ENCODE peak calls at places on chromosomes 11 and 22, in seven cellular contexts. D is GF-D8; L is RCC 7860; R is M059J; T is NAMALWA; Y is CD4-positive, alpha-beta T cell; K is Calu3. S is an unnamed sample.

GRCh38 chr11:9862981-9863380 is 199.1 kb downstream of the SWAP70 start:
- DNase-seq in D (no peak), L (no peak), R (peak), T (no peak), Y (no peak), K (no peak), S (no peak)

GRCh38 chr11:104319396-104319795 is 155.4 kb upstream of the PDGFD start:
- DNase-seq in D (no peak), L (no peak), R (peak), T (no peak), Y (no peak), K (no peak), S (no peak)

GRCh38 chr11:44899959-44900358 is 50.7 kb downstream of the TP53I11 start:
- DNase-seq in D (no peak), L (no peak), R (peak), T (peak), Y (no peak), K (peak), S (no peak)

GRCh38 chr22:19884954-19885751 is 30.5 kb upstream of the GNB1L start:
- DNase-seq in D (no peak), L (no peak), R (no peak), T (no peak), Y (no peak), K (no peak), S (no peak)

GRCh38 chr11:60658409-60658808 is 41.0 kb upstream of the MS4A8 start:
- DNase-seq in D (no peak), L (no peak), R (no peak), T (no peak), Y (no peak), K (no peak), S (no peak)

GRCh38 chr11:108629274-108629673 is 35.6 kb upstream of the DDX10 start:
- DNase-seq in D (no peak), L (no peak), R (no peak), T (no peak), Y (no peak), K (no peak), S (no peak)

GRCh38 chr11:74253361-74253760 is 58.1 kb downstream of the P4HA3 start:
- DNase-seq in D (no peak), L (no peak), R (no peak), T (no peak), Y (no peak), K (no peak), S (no peak)

GRCh38 chr11:15742626-15743243 is 613.6 kb downstream of the SOX6 start:
- DNase-seq in D (no peak), L (no peak), R (no peak), T (no peak), Y (no peak), K (no peak), S (peak)

GRCh38 chr11:46222485-46223251 is 54.8 kb upstream of the CREB3L1 start:
- DNase-seq in D (no peak), L (no peak), R (peak), T (no peak), Y (no peak), K (no peak), S (no peak)

GRCh38 chr22:50469377-50470305 is 5.2 kb downstream of the SBF1 start:
- DNase-seq in D (peak), L (peak), R (peak), T (peak), Y (peak), K (peak), S (no peak)

GRCh38 chr11:119223856-119224255 is 17.7 kb downstream of the CBL start:
- DNase-seq in D (no peak), L (no peak), R (peak), T (no peak), Y (no peak), K (no peak), S (no peak)

GRCh38 chr11:20363500-20364411 is at the start of gene HTATIP2:
- DNase-seq in D (no peak), L (no peak), R (peak), T (peak), Y (peak), K (peak), S (peak)

GRCh38 chr11:16484434-16484833 is 128.1 kb upstream of the SOX6 start:
- DNase-seq in D (no peak), L (no peak), R (no peak), T (no peak), Y (no peak), K (no peak), S (no peak)

GRCh38 chr22:49628351-49629023 is 199.2 kb downstream of the BRD1 start:
- DNase-seq in D (no peak), L (no peak), R (no peak), T (no peak), Y (no peak), K (no peak), S (peak)

GRCh38 chr22:44361391-44362126 is 48.8 kb upstream of the SHISAL1 start:
- DNase-seq in D (no peak), L (no peak), R (no peak), T (no peak), Y (no peak), K (peak), S (no peak)

GRCh38 chr22:37356922-37357321 is 70.4 kb downstream of the ELFN2 start:
- DNase-seq in D (no peak), L (no peak), R (no peak), T (no peak), Y (no peak), K (no peak), S (no peak)

GRCh38 chr22:46267431-46268279 is at the start of gene TTC38:
- DNase-seq in D (peak), L (peak), R (peak), T (peak), Y (peak), K (peak), S (peak)

GRCh38 chr11:77590194-77590591 is 440 bp downstream of the AQP11 start:
- DNase-seq in D (no peak), L (no peak), R (peak), T (no peak), Y (no peak), K (peak), S (no peak)

GRCh38 chr11:128522943-128523518 is 64.3 kb downstream of the ETS1 start:
- DNase-seq in D (no peak), L (no peak), R (peak), T (peak), Y (peak), K (no peak), S (no peak)

GRCh38 chr22:22923379-22923778 is 35.8 kb downstream of the IGLL5 start:
- DNase-seq in D (no peak), L (no peak), R (no peak), T (no peak), Y (no peak), K (no peak), S (no peak)

S was measured in retina.